ENCODE peak calls at places on chromosomes 12 and 14, in six cellular contexts. J is neuronal stem cell, F is mesenchymal stem cell, D is IMR-90, R is H9, M is H1. W is an unnamed sample.

GRCh38 chr14:32702571-32702970 is 236.1 kb upstream of the NPAS3 start:
- DNase-seq in D (no peak), F (peak), R (peak), M (no peak), J (peak), W (no peak)

GRCh38 chr12:81252228-81252627 is 174.3 kb downstream of the ACSS3 start:
- DNase-seq in J (no peak), F (no peak), R (no peak), D (no peak), M (no peak), W (no peak)

GRCh38 chr14:104935026-104935650 is 10.5 kb downstream of the PLD4 start:
- DNase-seq in F (no peak), J (no peak), M (no peak), R (no peak), D (no peak), W (no peak)

GRCh38 chr12:25976289-25976688 is 17.8 kb downstream of the RASSF8 start:
- DNase-seq in F (no peak), J (no peak), M (no peak), R (no peak), D (no peak), W (no peak)

GRCh38 chr12:112813836-112814235 is 22.3 kb downstream of the RPH3A start:
- DNase-seq in R (no peak), J (no peak), M (no peak), F (no peak), D (no peak), W (no peak)

GRCh38 chr12:122067966-122068365 is 10.6 kb upstream of the MLXIP start:
- DNase-seq in M (no peak), R (no peak), J (no peak), F (peak), D (peak), W (no peak)

GRCh38 chr12:62632521-62632920 is 165.9 kb downstream of the MON2 start:
- DNase-seq in R (peak), J (no peak), F (peak), D (no peak), M (peak), W (no peak)

GRCh38 chr14:64549805-64550538 is at the start of gene PPP1R36:
- DNase-seq in F (peak), R (peak), M (peak), J (no peak), D (no peak), W (peak)

GRCh38 chr14:99944241-99944651 is 121.0 kb upstream of the EVL start:
- DNase-seq in F (no peak), D (no peak), M (no peak), J (no peak), R (no peak), W (no peak)

GRCh38 chr14:101001311-101002069 is 98.0 kb upstream of the RTL1 start:
- DNase-seq in D (peak), M (no peak), J (no peak), R (no peak), F (no peak), W (no peak)

GRCh38 chr14:105383083-105383730 is 15.1 kb upstream of the TEX22 start:
- DNase-seq in F (no peak), M (no peak), R (no peak), D (no peak), J (no peak), W (no peak)

GRCh38 chr12:124565071-124565491 is 2.3 kb downstream of the NCOR2 start:
- DNase-seq in D (no peak), R (no peak), J (no peak), M (peak), F (no peak), W (no peak)

GRCh38 chr12:71639341-71639760 is 24.3 kb downstream of the ZFC3H1 start:
- DNase-seq in R (peak), D (no peak), F (no peak), J (no peak), M (no peak), W (peak)

GRCh38 chr14:89447182-89447970 is 30.3 kb upstream of the FOXN3 start:
- DNase-seq in F (no peak), R (no peak), M (no peak), D (no peak), J (no peak), W (no peak)

GRCh38 chr12:105378821-105379400 is 48.4 kb downstream of the C12orf75 start:
- DNase-seq in R (no peak), F (peak), D (no peak), J (no peak), M (peak), W (peak)

GRCh38 chr12:14664434-14665023 is 31.9 kb downstream of the GUCY2C start:
- DNase-seq in M (no peak), J (no peak), F (peak), D (peak), R (no peak), W (peak)

GRCh38 chr12:2640709-2641108 is 154.1 kb upstream of the FKBP4 start:
- DNase-seq in F (peak), M (no peak), D (peak), J (no peak), R (peak), W (peak)

GRCh38 chr12:27777141-27777540 is 2.9 kb upstream of the KLHL42 start:
- DNase-seq in F (no peak), D (no peak), M (no peak), R (no peak), J (no peak), W (no peak)

GRCh38 chr14:95885866-95886265 is 9.2 kb downstream of the TUNAR start:
- DNase-seq in F (no peak), M (no peak), J (no peak), D (no peak), R (no peak), W (no peak)

GRCh38 chr12:105581420-105581819 is 250.9 kb downstream of the C12orf75 start:
- DNase-seq in R (no peak), D (no peak), F (no peak), M (no peak), J (no peak), W (no peak)

GRCh38 chr14:59187802-59188460 is 536 bp upstream of the DAAM1 start:
- DNase-seq in M (no peak), J (no peak), F (no peak), D (no peak), R (no peak), W (no peak)

GRCh38 chr12:13094349-13094748 is 9.1 kb downstream of the GSG1 start:
- DNase-seq in D (peak), J (no peak), F (peak), R (no peak), M (no peak), W (peak)

GRCh38 chr14:39342768-39343167 is 89.5 kb downstream of the FBXO33 start:
- DNase-seq in J (no peak), M (no peak), R (no peak), D (no peak), F (no peak), W (no peak)

GRCh38 chr12:12357697-12358476 is 1.0 kb downstream of the BORCS5 start:
- DNase-seq in M (peak), R (no peak), F (no peak), D (peak), J (no peak), W (no peak)

GRCh38 chr14:53882684-53883083 is 73.9 kb downstream of the BMP4 start:
- DNase-seq in J (no peak), D (peak), M (no peak), R (no peak), F (peak), W (no peak)

GRCh38 chr12:108966378-108967151 is 54.3 kb downstream of the SVOP start:
- DNase-seq in J (no peak), R (no peak), M (no peak), F (no peak), D (no peak), W (no peak)

GRCh38 chr12:119826661-119827435 is 50.3 kb downstream of the CIT start:
- DNase-seq in F (no peak), R (no peak), J (no peak), D (no peak), M (no peak), W (no peak)

GRCh38 chr12:84910549-84911241 is 1.9 kb downstream of the SLC6A15 start:
- DNase-seq in J (no peak), D (no peak), R (peak), M (no peak), F (peak), W (no peak)

GRCh38 chr12:115710104-115710564 is 567.4 kb downstream of the MED13L start:
- DNase-seq in R (no peak), D (peak), F (peak), J (no peak), M (no peak), W (peak)

GRCh38 chr12:115712676-115713075 is 564.8 kb downstream of the MED13L start:
- DNase-seq in D (no peak), F (no peak), R (no peak), J (no peak), M (no peak), W (no peak)

DNA sequence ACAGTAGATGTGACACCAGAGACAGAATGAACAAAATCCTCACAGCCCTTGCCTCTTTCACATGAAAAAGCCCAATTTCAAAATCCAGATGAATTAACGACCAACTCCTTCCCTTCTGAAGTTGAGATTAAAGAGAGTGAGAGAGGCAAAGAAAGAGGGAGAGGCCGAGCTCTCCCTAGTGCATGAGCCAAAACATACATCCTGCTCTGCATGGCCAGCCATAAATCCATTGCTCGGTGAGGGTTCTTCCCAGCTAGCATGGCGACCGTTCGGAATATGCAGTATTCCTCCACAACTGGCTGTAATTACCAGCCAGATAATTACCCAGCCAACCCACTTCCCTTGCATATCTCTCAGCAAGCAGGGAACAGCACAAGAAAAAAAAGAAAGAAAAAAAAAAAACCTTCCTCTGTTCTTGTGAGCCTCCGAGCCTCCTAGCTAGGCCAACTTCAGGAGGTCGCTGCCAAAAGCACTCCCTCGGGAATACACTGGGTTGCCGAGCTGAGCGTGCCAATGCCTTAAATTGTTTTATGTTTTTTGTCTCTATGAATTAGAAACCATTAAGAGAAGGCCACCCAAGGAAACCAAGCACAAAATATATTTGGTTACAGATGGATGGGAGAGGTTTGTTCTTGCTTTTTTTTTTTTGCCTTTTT is 568.0 kb downstream of the MED13L start:
- DNase-seq in J (no peak), F (no peak), D (no peak), R (no peak), M (no peak), W (no peak)
- H2AFZ ChIP-seq in J (no peak), F (no peak), D (no peak), R (no peak), M (no peak), W (no peak)

GRCh38 chr14:21989090-21989489 is 315.5 kb upstream of the OR4E1 start:
- DNase-seq in D (no peak), R (no peak), M (no peak), F (no peak), J (no peak), W (peak)

GRCh38 chr14:21987937-21988336 is 314.3 kb upstream of the OR4E1 start:
- DNase-seq in R (no peak), J (peak), F (peak), D (peak), M (no peak), W (peak)

GRCh38 chr14:21988413-21988812 is 314.8 kb upstream of the OR4E1 start:
- DNase-seq in F (no peak), D (no peak), J (no peak), M (no peak), R (no peak), W (no peak)

GRCh38 chr14:21991130-21991529 is 317.5 kb upstream of the OR4E1 start:
- DNase-seq in M (no peak), F (no peak), J (no peak), D (no peak), R (no peak), W (no peak)

GRCh38 chr14:21990116-21990515 is 316.5 kb upstream of the OR4E1 start:
- DNase-seq in R (no peak), M (no peak), J (no peak), F (no peak), D (no peak), W (peak)
- H4K91ac ChIP-seq in R (no peak), M (no peak), J (no peak), F (no peak), D (no peak), W (no peak)

GRCh38 chr12:131314524-131315090 is 360.9 kb downstream of the ADGRD1 start:
- DNase-seq in M (no peak), F (no peak), J (no peak), R (no peak), D (no peak), W (no peak)

GRCh38 chr12:131313635-131314034 is 359.9 kb downstream of the ADGRD1 start:
- DNase-seq in J (no peak), D (no peak), M (no peak), F (no peak), R (no peak), W (no peak)

GRCh38 chr12:131311764-131312163 is 358.1 kb downstream of the ADGRD1 start:
- DNase-seq in D (no peak), J (no peak), R (no peak), F (no peak), M (no peak), W (no peak)

GRCh38 chr12:131312793-131313545 is 359.3 kb downstream of the ADGRD1 start:
- DNase-seq in F (no peak), M (peak), J (no peak), R (no peak), D (no peak), W (no peak)

DNA sequence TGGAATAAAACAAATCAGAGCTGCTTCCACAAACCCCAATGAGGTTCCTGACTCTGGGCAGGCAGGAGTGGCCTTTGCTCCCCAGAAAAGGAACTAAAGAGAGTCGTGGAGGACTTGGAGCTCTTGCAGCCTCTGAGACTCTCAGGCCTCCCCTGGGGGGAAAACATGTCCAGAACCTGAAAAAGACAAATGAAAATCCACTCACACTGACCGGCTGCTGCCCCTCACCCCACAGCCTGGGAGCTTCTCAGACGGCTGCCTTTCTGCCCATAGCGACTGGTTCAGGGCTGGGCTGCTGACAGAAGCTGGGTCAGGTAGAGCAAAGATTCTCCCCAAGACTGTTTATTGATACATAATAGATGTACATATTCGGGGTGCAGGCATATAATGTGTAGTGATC is 356.0 kb downstream of the ADGRD1 start:
- DNase-seq in J (no peak), D (no peak), R (no peak), F (no peak), M (no peak), W (no peak)
- H2AFZ ChIP-seq in J (no peak), D (no peak), R (no peak), F (no peak), M (no peak), W (no peak)

DNA sequence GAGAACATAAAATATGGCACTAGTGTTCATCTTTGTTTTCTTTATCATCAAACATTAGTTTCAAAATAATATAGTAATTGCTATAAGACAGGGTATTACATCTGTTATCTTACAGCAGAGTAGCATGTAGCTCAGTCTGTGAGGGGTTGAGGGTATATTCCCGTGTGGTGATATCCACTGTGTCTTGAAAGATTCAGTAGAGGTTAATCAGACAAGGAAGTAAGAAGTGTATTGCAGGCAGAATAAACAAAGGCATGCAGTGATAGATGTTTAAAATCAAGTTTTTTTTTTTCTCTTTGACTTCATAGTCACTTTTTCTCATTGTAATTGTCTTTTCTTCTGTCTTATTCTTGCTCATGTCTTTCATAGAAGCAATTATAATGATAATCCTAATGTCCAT is 48.3 kb downstream of the METTL25 start:
- DNase-seq in R (no peak), F (no peak), D (no peak), M (no peak), J (no peak), W (no peak)
- H4K91ac ChIP-seq in R (no peak), F (no peak), D (no peak), M (no peak), J (no peak), W (no peak)

GRCh38 chr12:52121848-52122838 is 42.6 kb downstream of the SMIM41 start:
- DNase-seq in F (peak), M (peak), D (peak), J (peak), R (peak), W (peak)
- H2AFZ ChIP-seq in F (no peak), M (no peak), D (peak), J (peak), R (no peak), W (no peak)